ENCODE peak calls at places on chromosomes 7 and 10, in six cellular contexts. R, V, F, H, C and D are unnamed samples.

GRCh38 chr7:152674860-152675760 is 831 bp downstream of the XRCC2 start:
- DNase-seq in R (no peak), C (no peak), F (no peak), V (no peak), H (peak; percentile 88), D (no peak)

GRCh38 chr7:47483604-47484273 is 98.2 kb downstream of the TNS3 start:
- DNase-seq in F (peak; percentile 48), R (no peak), C (no peak), H (no peak), V (no peak), D (peak; percentile 48)

GRCh38 chr10:98555011-98555619 is 108.4 kb upstream of the HPS1 start:
- DNase-seq in R (no peak), F (no peak), V (no peak), H (no peak), C (no peak), D (no peak)

GRCh38 chr10:49749556-49750491 is 12.3 kb downstream of the OGDHL start:
- DNase-seq in R (no peak), F (no peak), C (no peak), V (no peak), H (no peak), D (no peak)

GRCh38 chr10:99827906-99828305 is 45.5 kb downstream of the ABCC2 start:
- DNase-seq in C (no peak), H (no peak), F (no peak), V (no peak), R (no peak), D (peak; percentile 65)

GRCh38 chr10:71217266-71218045 is 5.1 kb downstream of the UNC5B start:
- DNase-seq in H (peak; percentile 46), V (no peak), F (no peak), R (peak; percentile 71), C (no peak), D (no peak)

GRCh38 chr10:74917481-74918077 is 91.2 kb downstream of the KAT6B start:
- DNase-seq in H (no peak), R (no peak), F (no peak), V (no peak), C (no peak), D (peak; percentile 66)

GRCh38 chr7:111433426-111433825 is 128.9 kb downstream of the IMMP2L start:
- DNase-seq in F (no peak), V (no peak), C (no peak), H (no peak), R (no peak), D (no peak)

GRCh38 chr10:72034040-72034499 is 54.3 kb downstream of the SPOCK2 start:
- DNase-seq in V (no peak), H (no peak), C (no peak), R (no peak), F (no peak), D (no peak)

GRCh38 chr10:117678106-117678505 is 135.6 kb downstream of the EMX2 start:
- DNase-seq in H (no peak), C (no peak), V (no peak), F (no peak), R (no peak), D (peak; percentile 27)

GRCh38 chr7:70512144-70512543 is 619.8 kb upstream of the GALNT17 start:
- DNase-seq in C (no peak), F (no peak), R (no peak), V (no peak), H (peak; percentile 16), D (no peak)